ENCODE peak calls at places on chromosomes 7 and 10, in five cellular contexts. H, B, G, Y and O are unnamed samples.

GRCh38 chr10:4812952-4813351 is 13.1 kb upstream of the AKR1E2 start:
- DNase-seq in H (peak), B (no peak), G (no peak), Y (no peak), O (no peak)

GRCh38 chr10:60967854-60968484 is 24.0 kb upstream of the RHOBTB1 start:
- DNase-seq in H (peak), B (no peak), G (no peak), Y (no peak), O (no peak)

GRCh38 chr10:113961261-113961938 is 82.3 kb upstream of the ADRB1 start:
- DNase-seq in H (peak), B (no peak), G (peak), Y (no peak), O (no peak)

GRCh38 chr10:111648046-111648445 is 535.5 kb downstream of the GPAM start:
- DNase-seq in H (peak), B (no peak), G (no peak), Y (no peak), O (no peak)

GRCh38 chr7:131244259-131244852 is 83.3 kb upstream of the MKLN1 start:
- DNase-seq in H (peak), B (no peak), G (no peak), Y (no peak), O (no peak)

GRCh38 chr7:64951250-64951848 is 39.5 kb downstream of the ZNF117 start:
- DNase-seq in H (peak), B (no peak), G (no peak), Y (no peak), O (no peak)

GRCh38 chr7:22990588-22990949 is 23.4 kb downstream of the HYCC1 start:
- DNase-seq in H (no peak), B (no peak), G (no peak), Y (no peak), O (no peak)

GRCh38 chr7:38448076-38448475 is 174.6 kb upstream of the TARP start:
- DNase-seq in H (no peak), B (no peak), G (no peak), Y (no peak), O (no peak)

GRCh38 chr10:80660736-80661135 is 123.0 kb downstream of the SH2D4B start:
- DNase-seq in H (no peak), B (no peak), G (no peak), Y (no peak), O (no peak)